ENCODE peak calls at places on chromosomes 5 and 9, in seven cellular contexts. O is HFF-Myc; F is sciatic nerve; S is stimulated activated CD4-positive, alpha-beta T cell treated with anti-CD3 and anti-CD28 coated beads, Interleukin-2, amount 100 ng/mL, for 48 hours; Y is activated CD4-positive, alpha-beta T cell treated with anti-CD3 and anti-CD28 coated beads for 48 hours; M is activated naive CD8-positive, alpha-beta T cell treated with anti-CD3 and anti-CD28 coated beads, Interleukin-2, amount 50 U/mL, for 24 hours; K is left colon. X is an unnamed sample.

GRCh38 chr9:123174887-123175518 is 93.4 kb downstream of the STRBP start:
- DNase-seq in S (no peak), F (no peak), K (no peak), Y (no peak), M (no peak), O (no peak), X (no peak)

GRCh38 chr5:107418071-107418470 is 252.7 kb downstream of the EFNA5 start:
- DNase-seq in K (no peak), F (no peak), M (no peak), S (no peak), O (no peak), Y (no peak), X (no peak)

GRCh38 chr5:40374853-40375252 is 304.9 kb upstream of the PTGER4 start:
- DNase-seq in S (no peak), Y (no peak), K (no peak), O (no peak), M (no peak), F (no peak), X (no peak)

GRCh38 chr9:35311891-35312639 is 150.3 kb downstream of the UNC13B start:
- DNase-seq in S (no peak), K (no peak), M (no peak), O (no peak), Y (no peak), F (no peak), X (no peak)

GRCh38 chr9:113446323-113446740 is 17.2 kb upstream of the RGS3 start:
- DNase-seq in K (no peak), M (no peak), Y (peak; percentile 9), O (peak; percentile 30), F (no peak), S (peak; percentile 5), X (peak; percentile 35)

GRCh38 chr5:6221141-6221626 is 157.2 kb downstream of the MED10 start:
- DNase-seq in F (no peak), M (no peak), O (no peak), K (no peak), S (no peak), Y (no peak), X (no peak)

GRCh38 chr5:97044057-97044456 is 98.4 kb downstream of the LIX1 start:
- DNase-seq in S (no peak), Y (no peak), F (no peak), O (no peak), M (no peak), K (peak; percentile 44), X (no peak)

GRCh38 chr9:37033753-37034319 is at the start of gene PAX5:
- DNase-seq in M (no peak), Y (no peak), F (no peak), O (no peak), S (no peak), K (no peak), X (no peak)

GRCh38 chr9:135526730-135527571 is 5.7 kb downstream of the LCN1 start:
- DNase-seq in S (no peak), F (peak; percentile 47), O (no peak), Y (no peak), M (no peak), K (no peak), X (no peak)

GRCh38 chr9:131744715-131745201 is 4.9 kb upstream of the RAPGEF1 start:
- DNase-seq in Y (no peak), O (no peak), S (no peak), K (no peak), M (no peak), F (no peak), X (no peak)

GRCh38 chr5:80069251-80069650 is 34.1 kb downstream of the THBS4 start:
- DNase-seq in M (no peak), K (no peak), S (no peak), F (no peak), Y (no peak), O (no peak), X (no peak)

GRCh38 chr9:86730165-86730928 is 217.0 kb downstream of the GAS1 start:
- DNase-seq in Y (no peak), O (no peak), M (no peak), K (no peak), F (no peak), S (no peak), X (no peak)

GRCh38 chr9:124347206-124347967 is 67.9 kb downstream of the PSMB7 start:
- DNase-seq in Y (no peak), S (no peak), K (no peak), M (no peak), O (no peak), F (no peak), X (no peak)

GRCh38 chr5:141493500-141494422 is 4.9 kb downstream of the PCDHGC5 start:
- DNase-seq in K (no peak), M (no peak), O (no peak), Y (no peak), F (no peak), S (no peak), X (no peak)

GRCh38 chr9:123536455-123536868 is 180.5 kb downstream of the CRB2 start:
- DNase-seq in K (no peak), S (no peak), F (no peak), O (no peak), Y (no peak), M (no peak), X (no peak)

GRCh38 chr5:143029293-143029692 is 259.1 kb downstream of the ARHGAP26 start:
- DNase-seq in K (no peak), Y (no peak), S (no peak), O (no peak), F (no peak), M (no peak), X (peak; percentile 52)

GRCh38 chr5:177509361-177509951 is at the start of gene DOK3:
- DNase-seq in Y (no peak), S (no peak), M (peak; percentile 30), F (no peak), K (no peak), O (no peak), X (peak; percentile 38)

GRCh38 chr5:113612060-113612496 is 98.6 kb downstream of the YTHDC2 start:
- DNase-seq in F (no peak), S (no peak), Y (no peak), O (peak; percentile 7), K (no peak), M (no peak), X (no peak)

GRCh38 chr9:132740526-132741309 is 70.5 kb downstream of the GTF3C4 start:
- DNase-seq in O (no peak), F (no peak), Y (no peak), S (no peak), M (no peak), K (no peak), X (no peak)

GRCh38 chr9:859251-859650 is 17.8 kb downstream of the DMRT1 start:
- DNase-seq in O (no peak), K (no peak), M (no peak), Y (no peak), S (no peak), F (no peak), X (no peak)

GRCh38 chr9:7153566-7153965 is 395.8 kb downstream of the KDM4C start:
- DNase-seq in F (no peak), M (no peak), K (no peak), S (no peak), Y (no peak), O (no peak), X (no peak)

GRCh38 chr5:106195679-106196078 is 1475.1 kb downstream of the EFNA5 start:
- DNase-seq in F (no peak), K (no peak), M (no peak), O (no peak), S (no peak), Y (no peak), X (no peak)

GRCh38 chr9:130193119-130193518 is 20.9 kb downstream of the NCS1 start:
- DNase-seq in F (no peak), O (no peak), Y (no peak), M (no peak), S (no peak), K (no peak), X (no peak)